ENCODE peak calls at places on chromosomes 16 and 17, in four cellular contexts. A, F, Q and K are unnamed samples.

GRCh38 chr17:65278050-65278819 is 141.1 kb downstream of the RGS9 start:
- DNase-seq in A (peak; percentile 6), F (no peak), Q (no peak), K (no peak)

GRCh38 chr16:75306102-75306762 is 54.8 kb upstream of the BCAR1 start:
- DNase-seq in Q (no peak), A (no peak), F (no peak), K (no peak)

GRCh38 chr17:29549169-29549935 is 17.5 kb downstream of the ABHD15 start:
- DNase-seq in F (no peak), Q (no peak), A (no peak), K (no peak)

GRCh38 chr17:74901353-74902145 is 8.1 kb upstream of the FADS6 start:
- DNase-seq in A (no peak), F (no peak), Q (no peak), K (no peak)

GRCh38 chr16:11624205-11624604 is 37.5 kb upstream of the LITAF start:
- DNase-seq in Q (peak; percentile 88), A (no peak), F (no peak), K (no peak)

GRCh38 chr17:40371261-40371929 is 6.9 kb upstream of the GJD3 start:
- DNase-seq in A (no peak), Q (no peak), F (no peak), K (no peak)

GRCh38 chr16:86477642-86478041 is 32.7 kb upstream of the FOXF1 start:
- DNase-seq in Q (no peak), A (no peak), F (no peak), K (no peak)

GRCh38 chr17:34361478-34362061 is 1.5 kb downstream of the CCL1 start:
- DNase-seq in A (peak; percentile 32), Q (peak; percentile 96), F (no peak), K (peak; percentile 39)

GRCh38 chr17:47789611-47790520 is 31.7 kb downstream of the OSBPL7 start:
- DNase-seq in F (no peak), A (peak; percentile 31), Q (peak; percentile 37), K (no peak)

GRCh38 chr17:72099919-72100318 is 20.9 kb upstream of the SOX9 start:
- DNase-seq in F (no peak), A (no peak), Q (no peak), K (no peak)

GRCh38 chr17:44214896-44215295 is 4.6 kb downstream of the UBTF start:
- DNase-seq in A (no peak), F (no peak), Q (no peak), K (no peak)

GRCh38 chr17:76433693-76434092 is 19.3 kb downstream of the UBE2O start:
- DNase-seq in A (no peak), F (no peak), Q (no peak), K (no peak)

GRCh38 chr17:77666480-77666879 is 292.0 kb upstream of the TNRC6C start:
- DNase-seq in Q (peak; percentile 24), A (no peak), F (no peak), K (no peak)

GRCh38 chr16:74700206-74701040 is at the start of gene MLKL:
- DNase-seq in Q (peak; percentile 35), F (peak; percentile 46), A (peak; percentile 46), K (no peak)

GRCh38 chr16:87127061-87127765 is 190.0 kb downstream of the C16orf95 start:
- DNase-seq in F (no peak), Q (no peak), A (no peak), K (no peak)

GRCh38 chr16:49332589-49333267 is 40.9 kb upstream of the C16orf78 start:
- DNase-seq in Q (no peak), A (no peak), F (no peak), K (no peak)

GRCh38 chr17:44557653-44558285 is 485 bp downstream of the FZD2 start:
- DNase-seq in Q (no peak), A (no peak), F (no peak), K (no peak)

GRCh38 chr17:19629449-19629848 is 19.1 kb upstream of the ALDH3A2 start:
- DNase-seq in F (no peak), A (no peak), Q (no peak), K (no peak)